ENCODE peak calls at places on chromosomes 3 and 15, in five cellular contexts. One of them, this sample, is unnamed.

GRCh38 chr3:64824281-64824980 is 136.6 kb upstream of the ADAMTS9 start:
- DNase-seq in transverse colon: no peak
- DNase-seq in suprapubic skin: no peak
- DNase-seq in tibial nerve: no peak
- DNase-seq in breast epithelium: no peak
- DNase-seq in this sample: no peak

GRCh38 chr3:2274531-2274930 is 175.9 kb downstream of the CNTN4 start:
- DNase-seq in transverse colon: no peak
- DNase-seq in suprapubic skin: no peak
- DNase-seq in tibial nerve: no peak
- DNase-seq in breast epithelium: no peak
- DNase-seq in this sample: no peak

GRCh38 chr15:73014904-73015303 is 37.4 kb upstream of the NEO1 start:
- DNase-seq in transverse colon: no peak
- DNase-seq in suprapubic skin: no peak
- DNase-seq in tibial nerve: no peak
- DNase-seq in breast epithelium: no peak
- DNase-seq in this sample: no peak

GRCh38 chr3:132416807-132417694 is at the start of gene DNAJC13:
- DNase-seq in transverse colon: peak; percentile 94
- DNase-seq in suprapubic skin: peak; percentile 96
- DNase-seq in tibial nerve: peak; percentile 85
- DNase-seq in breast epithelium: peak; percentile 90
- DNase-seq in this sample: peak; percentile 93

GRCh38 chr3:181728470-181728869 is 16.7 kb downstream of the SOX2 start:
- DNase-seq in transverse colon: no peak
- DNase-seq in suprapubic skin: no peak
- DNase-seq in tibial nerve: no peak
- DNase-seq in breast epithelium: no peak
- DNase-seq in this sample: no peak

GRCh38 chr15:42080585-42081462 is 13.5 kb downstream of the PLA2G4D start:
- DNase-seq in transverse colon: no peak
- DNase-seq in suprapubic skin: peak; percentile 72
- DNase-seq in tibial nerve: no peak
- DNase-seq in breast epithelium: no peak
- DNase-seq in this sample: no peak

GRCh38 chr3:191331443-191331842 is 1.1 kb upstream of the UTS2B start:
- DNase-seq in transverse colon: no peak
- DNase-seq in suprapubic skin: no peak
- DNase-seq in tibial nerve: no peak
- DNase-seq in breast epithelium: no peak
- DNase-seq in this sample: no peak

GRCh38 chr15:61764141-61764540 is 296.1 kb downstream of the VPS13C start:
- DNase-seq in transverse colon: no peak
- DNase-seq in suprapubic skin: no peak
- DNase-seq in tibial nerve: no peak
- DNase-seq in breast epithelium: no peak
- DNase-seq in this sample: no peak

GRCh38 chr15:57198654-57199241 is 177.6 kb upstream of the CGNL1 start:
- DNase-seq in transverse colon: peak; percentile 34
- DNase-seq in suprapubic skin: no peak
- DNase-seq in tibial nerve: no peak
- DNase-seq in breast epithelium: no peak
- DNase-seq in this sample: no peak

GRCh38 chr3:149603126-149604074 is 54.4 kb downstream of the WWTR1 start:
- DNase-seq in transverse colon: no peak
- DNase-seq in suprapubic skin: no peak
- DNase-seq in tibial nerve: no peak
- DNase-seq in breast epithelium: no peak
- DNase-seq in this sample: no peak

GRCh38 chr3:115913069-115913686 is 289.9 kb downstream of the GAP43 start:
- DNase-seq in transverse colon: no peak
- DNase-seq in suprapubic skin: no peak
- DNase-seq in tibial nerve: no peak
- DNase-seq in breast epithelium: no peak
- DNase-seq in this sample: no peak

GRCh38 chr3:171878441-171879225 is 35.5 kb downstream of the TMEM212 start:
- DNase-seq in transverse colon: no peak
- DNase-seq in suprapubic skin: no peak
- DNase-seq in tibial nerve: no peak
- DNase-seq in breast epithelium: no peak
- DNase-seq in this sample: no peak

GRCh38 chr3:23372296-23372695 is 169.2 kb downstream of the UBE2E2 start:
- DNase-seq in transverse colon: no peak
- DNase-seq in suprapubic skin: no peak
- DNase-seq in tibial nerve: no peak
- DNase-seq in breast epithelium: no peak
- DNase-seq in this sample: no peak

GRCh38 chr15:89364741-89365450 is 30.3 kb upstream of the POLG start:
- DNase-seq in transverse colon: no peak
- DNase-seq in suprapubic skin: no peak
- DNase-seq in tibial nerve: no peak
- DNase-seq in breast epithelium: no peak
- DNase-seq in this sample: no peak

GRCh38 chr3:42376397-42376798 is 34.0 kb downstream of the LYZL4 start:
- DNase-seq in transverse colon: no peak
- DNase-seq in suprapubic skin: no peak
- DNase-seq in tibial nerve: no peak
- DNase-seq in breast epithelium: peak; percentile 71
- DNase-seq in this sample: no peak

GRCh38 chr3:179168933-179169332 is 20.8 kb downstream of the PIK3CA start:
- DNase-seq in transverse colon: no peak
- DNase-seq in suprapubic skin: no peak
- DNase-seq in tibial nerve: no peak
- DNase-seq in breast epithelium: no peak
- DNase-seq in this sample: no peak

GRCh38 chr3:121418182-121418581 is 127.6 kb downstream of the POLQ start:
- DNase-seq in transverse colon: no peak
- DNase-seq in suprapubic skin: no peak
- DNase-seq in tibial nerve: no peak
- DNase-seq in breast epithelium: no peak
- DNase-seq in this sample: no peak

GRCh38 chr3:161559177-161559998 is 62.8 kb downstream of the OTOL1 start:
- DNase-seq in transverse colon: no peak
- DNase-seq in suprapubic skin: no peak
- DNase-seq in tibial nerve: no peak
- DNase-seq in breast epithelium: no peak
- DNase-seq in this sample: no peak

GRCh38 chr3:102083971-102084370 is 234.7 kb downstream of the NFKBIZ start:
- DNase-seq in transverse colon: no peak
- DNase-seq in suprapubic skin: no peak
- DNase-seq in tibial nerve: no peak
- DNase-seq in breast epithelium: no peak
- DNase-seq in this sample: no peak

GRCh38 chr3:4512895-4513616 is 19.9 kb downstream of the ITPR1 start:
- DNase-seq in transverse colon: no peak
- DNase-seq in suprapubic skin: no peak
- DNase-seq in tibial nerve: no peak
- DNase-seq in breast epithelium: no peak
- DNase-seq in this sample: no peak

GRCh38 chr3:159635047-159635641 is 353.5 kb upstream of the IL12A start:
- DNase-seq in transverse colon: no peak
- DNase-seq in suprapubic skin: no peak
- DNase-seq in tibial nerve: no peak
- DNase-seq in breast epithelium: no peak
- DNase-seq in this sample: no peak

GRCh38 chr3:29683306-29683993 is 402.6 kb downstream of the RBMS3 start:
- DNase-seq in transverse colon: no peak
- DNase-seq in suprapubic skin: no peak
- DNase-seq in tibial nerve: no peak
- DNase-seq in breast epithelium: no peak
- DNase-seq in this sample: no peak

GRCh38 chr15:90562669-90563068 is 32.9 kb downstream of the CRTC3 start:
- DNase-seq in transverse colon: no peak
- DNase-seq in suprapubic skin: no peak
- DNase-seq in tibial nerve: no peak
- DNase-seq in breast epithelium: no peak
- DNase-seq in this sample: no peak

GRCh38 chr3:186520957-186521842 is 23.0 kb downstream of the CRYGS start:
- DNase-seq in transverse colon: no peak
- DNase-seq in suprapubic skin: no peak
- DNase-seq in tibial nerve: no peak
- DNase-seq in breast epithelium: no peak
- DNase-seq in this sample: no peak

GRCh38 chr3:105965384-105965783 is 96.6 kb upstream of the CBLB start:
- DNase-seq in transverse colon: no peak
- DNase-seq in suprapubic skin: no peak
- DNase-seq in tibial nerve: no peak
- DNase-seq in breast epithelium: no peak
- DNase-seq in this sample: no peak

GRCh38 chr3:134976948-134977347 is 181.9 kb downstream of the EPHB1 start:
- DNase-seq in transverse colon: no peak
- DNase-seq in suprapubic skin: no peak
- DNase-seq in tibial nerve: no peak
- DNase-seq in breast epithelium: no peak
- DNase-seq in this sample: no peak

GRCh38 chr3:169813757-169814517 is 1.2 kb upstream of the LRRC34 start:
- DNase-seq in transverse colon: peak; percentile 75
- DNase-seq in suprapubic skin: no peak
- DNase-seq in tibial nerve: no peak
- DNase-seq in breast epithelium: no peak
- DNase-seq in this sample: no peak
- TF ChIP-seq POLR2A in transverse colon: no peak
- TF ChIP-seq POLR2A in suprapubic skin: no peak
- TF ChIP-seq POLR2A in tibial nerve: no peak
- TF ChIP-seq POLR2A in breast epithelium: no peak
- TF ChIP-seq POLR2A in this sample: no peak

GRCh38 chr3:50342818-50343633 is 2.4 kb upstream of the RASSF1 start:
- DNase-seq in transverse colon: no peak
- DNase-seq in suprapubic skin: no peak
- DNase-seq in tibial nerve: no peak
- DNase-seq in breast epithelium: no peak
- DNase-seq in this sample: no peak
- TF ChIP-seq CTCF in transverse colon: no peak
- TF ChIP-seq CTCF in suprapubic skin: no peak
- TF ChIP-seq CTCF in tibial nerve: no peak
- TF ChIP-seq CTCF in breast epithelium: no peak
- TF ChIP-seq CTCF in this sample: no peak

GRCh38 chr3:197458906-197459470 is 96.8 kb downstream of the BDH1 start:
- DNase-seq in transverse colon: peak; percentile 61
- DNase-seq in suprapubic skin: no peak
- DNase-seq in tibial nerve: no peak
- DNase-seq in breast epithelium: no peak
- DNase-seq in this sample: no peak

GRCh38 chr3:197458179-197458707 is 97.5 kb downstream of the BDH1 start:
- DNase-seq in transverse colon: peak; percentile 60
- DNase-seq in suprapubic skin: no peak
- DNase-seq in tibial nerve: no peak
- DNase-seq in breast epithelium: no peak
- DNase-seq in this sample: no peak

GRCh38 chr3:197460002-197460401 is 95.8 kb downstream of the BDH1 start:
- DNase-seq in transverse colon: no peak
- DNase-seq in suprapubic skin: no peak
- DNase-seq in tibial nerve: no peak
- DNase-seq in breast epithelium: no peak
- DNase-seq in this sample: no peak

GRCh38 chr3:197454014-197454413 is 101.8 kb downstream of the BDH1 start:
- DNase-seq in transverse colon: peak; percentile 28
- DNase-seq in suprapubic skin: no peak
- DNase-seq in tibial nerve: no peak
- DNase-seq in breast epithelium: no peak
- DNase-seq in this sample: no peak

DNA sequence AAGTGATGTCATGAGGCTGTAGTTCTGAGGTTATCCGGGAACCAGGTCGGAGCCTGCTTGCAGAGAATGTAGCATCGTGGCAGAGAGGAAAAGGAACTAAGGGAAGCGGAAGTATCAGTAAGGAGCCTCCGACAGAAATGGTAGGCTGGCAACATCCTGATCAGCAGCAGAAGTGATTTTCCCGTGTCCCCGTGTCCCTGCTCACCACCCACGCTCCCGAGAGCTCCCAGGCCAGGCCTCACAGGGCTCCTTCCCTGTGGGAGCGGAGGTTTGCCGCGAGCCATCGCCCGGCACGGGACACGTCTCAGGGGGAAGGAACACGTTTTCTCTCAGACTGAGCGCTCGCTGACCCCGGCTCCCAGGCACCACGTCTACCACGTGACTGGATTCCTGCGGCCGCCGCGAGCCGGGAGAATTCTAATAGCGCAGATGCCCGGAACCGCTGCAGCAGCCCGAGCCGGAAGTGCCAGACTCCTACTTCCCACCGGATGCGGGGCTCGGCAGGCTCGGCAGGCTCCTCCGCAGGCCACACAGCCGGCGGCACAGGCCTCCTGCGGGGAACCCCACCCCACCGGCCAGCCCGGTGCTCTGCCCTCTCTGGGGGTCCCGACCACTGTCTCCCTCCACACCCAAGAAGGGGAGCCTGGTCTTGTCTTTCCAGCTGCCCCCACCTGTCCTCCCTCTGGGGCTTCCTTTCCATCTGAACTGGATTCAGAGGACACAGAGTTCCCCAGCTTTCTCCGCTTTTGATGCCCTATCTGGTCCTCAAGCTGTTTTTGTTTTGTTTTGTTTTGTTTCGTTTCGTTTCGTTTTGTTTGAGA is 99.3 kb downstream of the BDH1 start:
- DNase-seq in transverse colon: peak; percentile 83
- DNase-seq in suprapubic skin: peak; percentile 94
- DNase-seq in tibial nerve: peak; percentile 65
- DNase-seq in breast epithelium: peak; percentile 78
- DNase-seq in this sample: peak; percentile 91
- TF ChIP-seq POLR2A in transverse colon: peak; percentile 45
- TF ChIP-seq POLR2A in suprapubic skin: peak; percentile 21
- TF ChIP-seq POLR2A in tibial nerve: no peak
- TF ChIP-seq POLR2A in breast epithelium: no peak
- TF ChIP-seq POLR2A in this sample: no peak

GRCh38 chr3:96017556-96017955 is 796.8 kb upstream of the EPHA6 start:
- DNase-seq in transverse colon: no peak
- DNase-seq in suprapubic skin: no peak
- DNase-seq in tibial nerve: no peak
- DNase-seq in breast epithelium: no peak
- DNase-seq in this sample: no peak

GRCh38 chr3:96027718-96028117 is 786.7 kb upstream of the EPHA6 start:
- DNase-seq in transverse colon: no peak
- DNase-seq in suprapubic skin: no peak
- DNase-seq in tibial nerve: no peak
- DNase-seq in breast epithelium: no peak
- DNase-seq in this sample: no peak

DNA sequence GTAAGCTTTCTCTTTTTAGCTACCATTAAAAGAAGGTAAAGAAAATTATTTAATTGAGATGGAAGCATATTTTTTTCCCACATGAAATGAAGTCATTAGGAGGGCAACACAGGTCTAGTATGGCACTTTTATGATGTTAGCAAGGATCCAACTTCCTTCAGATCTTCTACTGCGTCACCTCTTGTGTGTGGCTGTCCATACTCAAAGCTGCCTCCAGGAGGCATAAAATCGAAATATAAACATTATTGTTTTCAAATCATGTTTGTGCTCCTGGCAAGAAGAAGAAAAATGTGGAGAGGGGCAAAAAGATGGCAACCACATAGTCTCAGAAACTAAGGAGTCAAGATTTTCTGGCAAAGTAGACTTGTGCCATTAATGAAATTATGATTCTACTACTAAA is 791.7 kb upstream of the EPHA6 start:
- DNase-seq in transverse colon: no peak
- DNase-seq in suprapubic skin: no peak
- DNase-seq in tibial nerve: no peak
- DNase-seq in breast epithelium: no peak
- DNase-seq in this sample: no peak
- TF ChIP-seq CTCF in transverse colon: no peak
- TF ChIP-seq CTCF in suprapubic skin: no peak
- TF ChIP-seq CTCF in tibial nerve: no peak
- TF ChIP-seq CTCF in breast epithelium: no peak
- TF ChIP-seq CTCF in this sample: no peak